ENCODE peak calls at places on chromosome 17, in ten cellular contexts. Y is OCI-LY7; I is lung; G is heart left ventricle; C is IMR-90; E is ascending aorta; L is SK-N-SH; B is foreskin keratinocyte; R is mesendoderm; M is effector memory CD4-positive, alpha-beta T cell. X is an unnamed sample. For H3K4me1, the result is how much of the 10 kb centered on the place peaks cover.

GRCh38 chr17:31072186-31072585 is 22.6 kb upstream of the NF1 start:
- DNase-seq in L (no peak), R (peak), I (no peak), G (no peak), E (no peak), B (peak), M (no peak), Y (no peak), C (peak), X (no peak)

GRCh38 chr17:59292174-59292523 is 39.3 kb upstream of the YPEL2 start:
- DNase-seq in E (no peak), B (no peak), I (no peak), G (no peak), L (no peak), C (no peak), R (no peak), M (no peak), Y (no peak), X (no peak)

GRCh38 chr17:77959926-77960521 is 1.5 kb downstream of the TNRC6C start:
- DNase-seq in C (peak), E (no peak), R (peak), I (no peak), G (no peak), M (peak), L (peak), Y (peak), B (no peak), X (no peak)

GRCh38 chr17:65694601-65695000 is 133.2 kb upstream of the AXIN2 start:
- DNase-seq in G (no peak), E (no peak), M (no peak), R (no peak), L (no peak), I (no peak), B (no peak), C (no peak), Y (no peak), X (no peak)

GRCh38 chr17:73189417-73190099 is 3.3 kb upstream of the COG1 start:
- DNase-seq in G (no peak), B (peak), C (peak), M (no peak), Y (peak), R (peak), E (no peak), L (peak), I (no peak), X (no peak)

GRCh38 chr17:47969975-47970724 is 763 bp upstream of the CDK5RAP3 start:
- DNase-seq in G (no peak), L (no peak), E (no peak), C (no peak), R (no peak), B (no peak), Y (no peak), M (no peak), I (no peak), X (no peak)

GRCh38 chr17:5127910-5128309 is 12.1 kb downstream of the USP6 start:
- DNase-seq in E (no peak), B (no peak), I (peak), R (no peak), Y (no peak), G (no peak), M (no peak), C (no peak), L (no peak), X (no peak)

GRCh38 chr17:56594528-56595418 is 1.3 kb downstream of the NOG start:
- DNase-seq in L (no peak), I (no peak), R (peak), Y (no peak), G (peak), B (peak), E (no peak), C (peak), M (no peak), X (peak)

GRCh38 chr17:14297161-14297851 is 3.6 kb upstream of the HS3ST3B1 start:
- DNase-seq in L (peak), C (no peak), E (no peak), M (no peak), I (peak), G (peak), B (no peak), R (peak), Y (no peak), X (peak)

GRCh38 chr17:57451126-57451690 is 194.9 kb downstream of the MSI2 start:
- DNase-seq in E (no peak), Y (no peak), I (no peak), M (no peak), R (no peak), L (no peak), B (no peak), G (no peak), C (no peak), X (no peak)

GRCh38 chr17:68775969-68776368 is 174.8 kb upstream of the FAM20A start:
- DNase-seq in R (no peak), E (no peak), G (no peak), L (no peak), B (no peak), Y (no peak), I (no peak), C (no peak), M (no peak), X (no peak)

GRCh38 chr17:8016632-8017424 is 14.4 kb downstream of the GUCY2D start:
- DNase-seq in R (peak), Y (peak), I (peak), E (no peak), B (peak), L (peak), G (no peak), C (no peak), M (no peak), X (no peak)

GRCh38 chr17:40615295-40615988 is 32.2 kb downstream of the SMARCE1 start:
- DNase-seq in M (peak), R (peak), G (no peak), L (peak), Y (peak), I (peak), C (peak), B (no peak), E (no peak), X (no peak)

GRCh38 chr17:48219605-48220004 is 112.0 kb downstream of the SNX11 start:
- DNase-seq in I (no peak), E (no peak), G (no peak), C (no peak), R (peak), M (no peak), L (no peak), Y (no peak), B (no peak), X (no peak)

GRCh38 chr17:37327341-37328090 is 48.3 kb upstream of the C17orf78 start:
- DNase-seq in Y (no peak), M (no peak), B (no peak), G (no peak), C (peak), E (no peak), R (no peak), I (no peak), L (no peak), X (no peak)

DNA sequence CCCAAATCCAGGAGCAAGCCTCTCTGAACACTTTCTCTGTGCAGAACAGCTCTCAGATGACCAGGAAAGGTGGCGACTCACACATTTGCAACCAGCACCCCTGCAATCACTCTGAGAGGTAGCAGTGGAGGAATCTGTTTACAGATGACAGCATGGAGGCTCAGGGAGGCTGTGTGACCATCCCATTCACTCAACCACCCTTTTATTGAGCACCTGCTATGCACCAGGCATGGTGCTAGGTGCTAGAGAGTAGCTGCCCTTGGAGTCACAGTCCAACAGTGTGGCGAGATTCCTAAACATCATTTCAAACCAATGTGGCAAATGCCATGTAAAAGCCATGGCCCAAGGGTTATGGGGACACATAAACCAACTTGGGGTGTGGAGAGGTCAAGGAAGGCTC is 1.5 kb upstream of the ITGB4 start:
- DNase-seq in G (no peak), B (no peak), R (no peak), E (no peak), I (no peak), C (no peak), L (no peak), M (no peak), Y (no peak), X (no peak)
- H3K4me1 ChIP-seq in G (under half), B (under half), R (under half), E (under half), I (under half), C (under half), L (under half), M (under half), Y (under half), X (under half)

GRCh38 chr17:64497565-64498035 is 746 bp upstream of the POLG2 start:
- DNase-seq in C (no peak), L (no peak), R (no peak), I (no peak), E (no peak), B (no peak), M (no peak), Y (no peak), G (no peak), X (no peak)
- H3K4me1 ChIP-seq in C (under half), L (under half), R (under half), I (under half), E (under half), B (under half), M (under half), Y (half or more), G (under half), X (under half)

DNA sequence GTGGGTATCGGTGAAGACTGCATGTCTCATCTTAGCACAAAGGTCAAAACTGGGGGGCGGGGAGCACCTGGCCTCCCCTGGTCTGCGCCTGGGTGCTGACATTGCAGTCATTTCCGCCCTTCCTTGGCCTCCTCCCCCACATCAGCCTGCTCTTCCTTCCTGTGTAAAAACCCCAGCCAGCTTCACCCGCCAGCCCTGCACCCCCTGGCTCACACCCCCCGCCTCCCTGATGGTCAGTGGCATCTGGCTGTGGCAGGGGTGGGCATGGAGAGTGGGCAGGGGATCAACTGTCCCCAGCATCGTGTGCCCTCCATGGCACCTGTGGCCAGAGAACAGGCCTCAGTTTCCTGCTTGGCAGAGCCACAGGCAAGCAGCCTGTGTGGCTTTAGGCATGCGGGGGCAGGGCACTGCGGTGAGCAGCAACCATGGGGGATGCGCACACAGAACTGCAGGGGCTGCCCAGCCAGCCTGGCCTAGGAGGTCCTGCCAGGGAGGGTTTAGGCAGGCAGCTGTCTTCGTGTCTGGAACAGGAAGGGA is 26.5 kb upstream of the LASP1NB start:
- DNase-seq in Y (peak), G (no peak), L (no peak), E (no peak), R (no peak), B (no peak), C (no peak), M (peak), I (peak), X (peak)
- H3K4me1 ChIP-seq in Y (under half), G (half or more), L (under half), E (under half), R (under half), B (under half), C (under half), M (half or more), I (half or more), X (half or more)

DNA sequence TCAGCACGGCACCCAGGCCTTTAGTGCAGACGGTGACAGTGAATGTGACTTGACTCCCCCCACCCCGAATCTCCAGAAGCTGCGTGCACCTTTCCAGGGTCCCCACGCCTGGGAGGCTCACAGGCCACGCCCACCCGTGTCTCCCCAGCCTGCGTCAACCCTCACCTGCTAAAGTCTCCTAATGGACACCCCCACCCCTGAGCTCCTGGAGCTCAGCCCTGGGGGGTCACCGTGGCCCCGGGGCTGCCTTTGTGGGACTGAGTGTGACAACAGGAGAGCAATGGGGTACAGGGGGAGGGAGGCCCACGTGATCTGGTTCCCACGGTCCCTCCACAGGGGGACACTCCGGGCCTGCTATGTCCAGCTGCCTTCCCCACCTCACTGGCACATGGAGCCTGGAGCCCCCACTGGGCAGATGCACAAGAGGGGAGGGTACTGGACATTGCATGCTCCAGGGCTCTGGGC is 7.4 kb upstream of the FASN start:
- DNase-seq in M (no peak), C (no peak), I (no peak), G (no peak), L (no peak), E (no peak), R (no peak), B (no peak), Y (peak), X (no peak)
- H3K4me1 ChIP-seq in M (under half), C (under half), I (under half), G (under half), L (half or more), E (under half), R (under half), B (under half), Y (half or more), X (under half)

GRCh38 chr17:41758601-41759000 is 24.2 kb upstream of the HAP1 start:
- DNase-seq in E (no peak), L (peak), B (no peak), C (no peak), G (no peak), R (no peak), Y (no peak), I (no peak), M (no peak), X (no peak)
- H3K4me1 ChIP-seq in E (under half), L (under half), B (under half), C (under half), G (under half), R (under half), Y (under half), I (under half), M (under half), X (under half)

DNA sequence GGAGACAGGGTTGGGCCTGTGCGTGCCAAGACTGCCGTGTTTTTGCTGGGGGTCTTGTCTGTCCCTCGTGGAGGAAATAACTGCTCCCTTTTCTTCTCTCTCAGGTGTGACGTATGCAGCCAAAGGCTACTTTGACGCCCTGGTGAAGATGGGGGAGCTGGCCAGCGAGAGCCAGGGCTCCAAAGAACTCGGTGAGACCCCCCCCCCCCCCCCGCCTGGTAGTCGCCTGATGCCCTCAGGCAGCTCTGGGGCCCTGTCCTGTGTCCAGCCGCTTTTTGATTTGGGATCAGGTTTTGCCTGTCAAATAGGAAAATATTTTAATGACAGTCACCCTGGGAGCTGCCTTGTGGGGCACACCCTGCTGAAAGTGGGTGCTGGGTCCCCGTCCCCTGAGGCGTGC is 22.8 kb downstream of the BAIAP2 start:
- DNase-seq in B (no peak), E (no peak), L (peak), C (no peak), G (no peak), M (no peak), Y (no peak), R (no peak), I (no peak), X (no peak)
- H3K4me1 ChIP-seq in B (under half), E (under half), L (under half), C (under half), G (under half), M (under half), Y (under half), R (under half), I (under half), X (under half)